ENCODE peak calls at places on chromosome 2, in ten cellular contexts. One of them, this sample, is unnamed.

GRCh38 chr2:625415-626135 is 51.6 kb downstream of the TMEM18 start:
- DNase-seq in astrocyte: no peak
- DNase-seq in tibial artery: no peak
- DNase-seq in GM06990: no peak
- DNase-seq in coronary artery: peak
- DNase-seq in RWPE1: no peak
- DNase-seq in astrocyte of the spinal cord: no peak
- DNase-seq in GM12864: no peak
- DNase-seq in A673: no peak
- DNase-seq in testis: no peak
- DNase-seq in this sample: no peak

GRCh38 chr2:171159326-171160118 is 1.2 kb downstream of the TLK1 start:
- DNase-seq in astrocyte: peak
- DNase-seq in tibial artery: no peak
- DNase-seq in GM06990: peak
- DNase-seq in coronary artery: no peak
- DNase-seq in RWPE1: peak
- DNase-seq in astrocyte of the spinal cord: peak
- DNase-seq in GM12864: peak
- DNase-seq in A673: peak
- DNase-seq in testis: peak
- DNase-seq in this sample: peak

GRCh38 chr2:149991576-149991975 is 404.0 kb upstream of the MMADHC start:
- DNase-seq in astrocyte: peak
- DNase-seq in tibial artery: no peak
- DNase-seq in GM06990: no peak
- DNase-seq in coronary artery: no peak
- DNase-seq in RWPE1: no peak
- DNase-seq in astrocyte of the spinal cord: peak
- DNase-seq in GM12864: no peak
- DNase-seq in A673: no peak
- DNase-seq in testis: no peak
- DNase-seq in this sample: no peak

GRCh38 chr2:167294031-167294774 is 405.9 kb downstream of the XIRP2 start:
- DNase-seq in astrocyte: peak
- DNase-seq in tibial artery: peak
- DNase-seq in GM06990: peak
- DNase-seq in coronary artery: no peak
- DNase-seq in RWPE1: no peak
- DNase-seq in astrocyte of the spinal cord: peak
- DNase-seq in GM12864: no peak
- DNase-seq in A673: peak
- DNase-seq in testis: peak
- DNase-seq in this sample: no peak

GRCh38 chr2:10524841-10525572 is 76.9 kb upstream of the ODC1 start:
- DNase-seq in astrocyte: no peak
- DNase-seq in tibial artery: peak
- DNase-seq in GM06990: no peak
- DNase-seq in coronary artery: no peak
- DNase-seq in RWPE1: no peak
- DNase-seq in astrocyte of the spinal cord: no peak
- DNase-seq in GM12864: no peak
- DNase-seq in A673: no peak
- DNase-seq in testis: no peak
- DNase-seq in this sample: no peak

GRCh38 chr2:65367517-65367916 is 64.9 kb downstream of the SPRED2 start:
- DNase-seq in astrocyte: peak
- DNase-seq in tibial artery: no peak
- DNase-seq in GM06990: no peak
- DNase-seq in coronary artery: no peak
- DNase-seq in RWPE1: peak
- DNase-seq in astrocyte of the spinal cord: peak
- DNase-seq in GM12864: no peak
- DNase-seq in A673: peak
- DNase-seq in testis: no peak
- DNase-seq in this sample: no peak

GRCh38 chr2:241933175-241933911 is 63.8 kb downstream of the RTP5 start:
- DNase-seq in astrocyte: peak
- DNase-seq in tibial artery: no peak
- DNase-seq in GM06990: no peak
- DNase-seq in coronary artery: no peak
- DNase-seq in RWPE1: no peak
- DNase-seq in astrocyte of the spinal cord: peak
- DNase-seq in GM12864: no peak
- DNase-seq in A673: no peak
- DNase-seq in testis: peak
- DNase-seq in this sample: no peak

GRCh38 chr2:40032650-40033319 is 253.7 kb upstream of the THUMPD2 start:
- DNase-seq in astrocyte: peak
- DNase-seq in tibial artery: no peak
- DNase-seq in GM06990: no peak
- DNase-seq in coronary artery: no peak
- DNase-seq in RWPE1: no peak
- DNase-seq in astrocyte of the spinal cord: peak
- DNase-seq in GM12864: no peak
- DNase-seq in A673: no peak
- DNase-seq in testis: no peak
- DNase-seq in this sample: no peak

GRCh38 chr2:213188971-213189899 is 37.8 kb upstream of the IKZF2 start:
- DNase-seq in astrocyte: peak
- DNase-seq in tibial artery: no peak
- DNase-seq in GM06990: no peak
- DNase-seq in coronary artery: no peak
- DNase-seq in RWPE1: no peak
- DNase-seq in astrocyte of the spinal cord: peak
- DNase-seq in GM12864: no peak
- DNase-seq in A673: peak
- DNase-seq in testis: peak
- DNase-seq in this sample: no peak

GRCh38 chr2:190350371-190350770 is 7.0 kb downstream of the INPP1 start:
- DNase-seq in astrocyte: no peak
- DNase-seq in tibial artery: no peak
- DNase-seq in GM06990: no peak
- DNase-seq in coronary artery: no peak
- DNase-seq in RWPE1: no peak
- DNase-seq in astrocyte of the spinal cord: no peak
- DNase-seq in GM12864: no peak
- DNase-seq in A673: no peak
- DNase-seq in testis: no peak
- DNase-seq in this sample: no peak

GRCh38 chr2:119707117-119708087 is 28.4 kb downstream of the TMEM177 start:
- DNase-seq in astrocyte: no peak
- DNase-seq in tibial artery: no peak
- DNase-seq in GM06990: no peak
- DNase-seq in coronary artery: no peak
- DNase-seq in RWPE1: no peak
- DNase-seq in astrocyte of the spinal cord: no peak
- DNase-seq in GM12864: no peak
- DNase-seq in A673: no peak
- DNase-seq in testis: no peak
- DNase-seq in this sample: no peak

GRCh38 chr2:68878753-68879152 is 7.6 kb upstream of the BMP10 start:
- DNase-seq in astrocyte: peak
- DNase-seq in tibial artery: no peak
- DNase-seq in GM06990: no peak
- DNase-seq in coronary artery: no peak
- DNase-seq in RWPE1: no peak
- DNase-seq in astrocyte of the spinal cord: no peak
- DNase-seq in GM12864: no peak
- DNase-seq in A673: peak
- DNase-seq in testis: no peak
- DNase-seq in this sample: no peak

GRCh38 chr2:126946323-126947089 is 47.8 kb downstream of the TEX51 start:
- DNase-seq in astrocyte: no peak
- DNase-seq in tibial artery: no peak
- DNase-seq in GM06990: no peak
- DNase-seq in coronary artery: no peak
- DNase-seq in RWPE1: no peak
- DNase-seq in astrocyte of the spinal cord: no peak
- DNase-seq in GM12864: no peak
- DNase-seq in A673: no peak
- DNase-seq in testis: no peak
- DNase-seq in this sample: no peak

GRCh38 chr2:148653437-148653836 is 8.9 kb downstream of the EPC2 start:
- DNase-seq in astrocyte: no peak
- DNase-seq in tibial artery: no peak
- DNase-seq in GM06990: peak
- DNase-seq in coronary artery: no peak
- DNase-seq in RWPE1: no peak
- DNase-seq in astrocyte of the spinal cord: no peak
- DNase-seq in GM12864: no peak
- DNase-seq in A673: no peak
- DNase-seq in testis: no peak
- DNase-seq in this sample: peak

GRCh38 chr2:139478191-139478914 is 698.2 kb upstream of the NXPH2 start:
- DNase-seq in astrocyte: no peak
- DNase-seq in tibial artery: no peak
- DNase-seq in GM06990: no peak
- DNase-seq in coronary artery: no peak
- DNase-seq in RWPE1: peak
- DNase-seq in astrocyte of the spinal cord: no peak
- DNase-seq in GM12864: no peak
- DNase-seq in A673: peak
- DNase-seq in testis: no peak
- DNase-seq in this sample: no peak

GRCh38 chr2:122531803-122532344 is 776.4 kb downstream of the TSN start:
- DNase-seq in astrocyte: no peak
- DNase-seq in tibial artery: no peak
- DNase-seq in GM06990: no peak
- DNase-seq in coronary artery: no peak
- DNase-seq in RWPE1: no peak
- DNase-seq in astrocyte of the spinal cord: no peak
- DNase-seq in GM12864: no peak
- DNase-seq in A673: peak
- DNase-seq in testis: peak
- DNase-seq in this sample: no peak

GRCh38 chr2:68857855-68858456 is 13.2 kb downstream of the BMP10 start:
- DNase-seq in astrocyte: no peak
- DNase-seq in tibial artery: no peak
- DNase-seq in GM06990: peak
- DNase-seq in coronary artery: no peak
- DNase-seq in RWPE1: no peak
- DNase-seq in astrocyte of the spinal cord: no peak
- DNase-seq in GM12864: no peak
- DNase-seq in A673: no peak
- DNase-seq in testis: no peak
- DNase-seq in this sample: no peak

GRCh38 chr2:236731767-236732580 is 162.3 kb downstream of the ACKR3 start:
- DNase-seq in astrocyte: peak
- DNase-seq in tibial artery: peak
- DNase-seq in GM06990: no peak
- DNase-seq in coronary artery: peak
- DNase-seq in RWPE1: peak
- DNase-seq in astrocyte of the spinal cord: peak
- DNase-seq in GM12864: no peak
- DNase-seq in A673: no peak
- DNase-seq in testis: peak
- DNase-seq in this sample: no peak

GRCh38 chr2:131682122-131682944 is 154.6 kb downstream of the CCDC74A start:
- DNase-seq in astrocyte: peak
- DNase-seq in tibial artery: peak
- DNase-seq in GM06990: peak
- DNase-seq in coronary artery: peak
- DNase-seq in RWPE1: peak
- DNase-seq in astrocyte of the spinal cord: peak
- DNase-seq in GM12864: peak
- DNase-seq in A673: peak
- DNase-seq in testis: peak
- DNase-seq in this sample: peak
- TF ChIP-seq CTCF in astrocyte: no peak
- TF ChIP-seq CTCF in tibial artery: peak
- TF ChIP-seq CTCF in GM06990: peak
- TF ChIP-seq CTCF in coronary artery: no peak
- TF ChIP-seq CTCF in RWPE1: no peak
- TF ChIP-seq CTCF in astrocyte of the spinal cord: peak
- TF ChIP-seq CTCF in GM12864: peak
- TF ChIP-seq CTCF in A673: peak
- TF ChIP-seq CTCF in testis: no peak
- TF ChIP-seq CTCF in this sample: peak

GRCh38 chr2:81073412-81073811 is 768.9 kb upstream of the LRRTM1 start:
- DNase-seq in astrocyte: no peak
- DNase-seq in tibial artery: no peak
- DNase-seq in GM06990: no peak
- DNase-seq in coronary artery: no peak
- DNase-seq in RWPE1: no peak
- DNase-seq in astrocyte of the spinal cord: no peak
- DNase-seq in GM12864: no peak
- DNase-seq in A673: no peak
- DNase-seq in testis: no peak
- DNase-seq in this sample: no peak
- TF ChIP-seq CTCF in astrocyte: no peak
- TF ChIP-seq CTCF in tibial artery: no peak
- TF ChIP-seq CTCF in GM06990: no peak
- TF ChIP-seq CTCF in coronary artery: no peak
- TF ChIP-seq CTCF in RWPE1: no peak
- TF ChIP-seq CTCF in astrocyte of the spinal cord: no peak
- TF ChIP-seq CTCF in GM12864: no peak
- TF ChIP-seq CTCF in A673: no peak
- TF ChIP-seq CTCF in testis: no peak
- TF ChIP-seq CTCF in this sample: no peak

GRCh38 chr2:217953531-217953932 is 49.3 kb downstream of the TNS1 start:
- DNase-seq in astrocyte: no peak
- DNase-seq in tibial artery: peak
- DNase-seq in GM06990: no peak
- DNase-seq in coronary artery: no peak
- DNase-seq in RWPE1: no peak
- DNase-seq in astrocyte of the spinal cord: no peak
- DNase-seq in GM12864: no peak
- DNase-seq in A673: no peak
- DNase-seq in testis: peak
- DNase-seq in this sample: no peak
- TF ChIP-seq CTCF in astrocyte: no peak
- TF ChIP-seq CTCF in tibial artery: peak
- TF ChIP-seq CTCF in GM06990: no peak
- TF ChIP-seq CTCF in coronary artery: no peak
- TF ChIP-seq CTCF in RWPE1: no peak
- TF ChIP-seq CTCF in astrocyte of the spinal cord: no peak
- TF ChIP-seq CTCF in GM12864: no peak
- TF ChIP-seq CTCF in A673: no peak
- TF ChIP-seq CTCF in testis: no peak
- TF ChIP-seq CTCF in this sample: no peak

DNA sequence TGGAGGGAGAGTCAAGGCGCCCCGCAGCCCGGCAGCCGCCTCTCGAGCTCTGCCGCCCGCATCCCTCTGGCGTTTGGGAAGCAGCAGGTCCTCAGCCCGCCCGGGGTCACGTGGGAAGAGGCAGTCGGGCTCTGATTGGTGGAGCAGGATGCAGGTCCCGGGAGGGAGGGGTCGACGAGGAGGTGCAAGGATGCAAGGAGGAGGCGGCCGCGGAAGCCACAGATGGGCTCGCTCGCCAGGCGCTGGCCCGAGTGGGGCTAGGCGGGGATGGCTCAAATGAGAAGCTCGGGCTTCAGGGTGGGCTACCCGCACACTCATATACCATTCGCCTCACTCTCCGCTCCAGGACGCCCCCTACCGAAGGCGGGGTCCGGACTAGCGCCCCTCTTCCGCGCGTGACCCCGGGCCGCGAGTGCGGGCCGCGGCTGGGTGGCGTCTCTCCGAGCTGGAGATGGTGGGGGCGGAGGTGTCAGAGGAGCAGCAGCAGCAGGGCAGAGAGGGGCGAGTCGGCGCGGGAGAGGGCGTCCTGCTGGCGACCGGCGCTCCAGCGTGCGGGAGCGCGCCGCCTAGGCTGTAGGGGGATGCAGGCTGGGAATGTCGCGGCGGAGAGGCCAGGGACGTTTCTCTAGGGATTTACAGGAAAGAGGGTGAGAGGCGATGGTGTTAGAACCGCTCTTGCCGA is at the start of gene TMEFF2:
- DNase-seq in astrocyte: peak
- DNase-seq in tibial artery: peak
- DNase-seq in GM06990: peak
- DNase-seq in coronary artery: no peak
- DNase-seq in RWPE1: peak
- DNase-seq in astrocyte of the spinal cord: peak
- DNase-seq in GM12864: no peak
- DNase-seq in A673: peak
- DNase-seq in testis: peak
- DNase-seq in this sample: peak
- TF ChIP-seq CTCF in astrocyte: peak
- TF ChIP-seq CTCF in tibial artery: no peak
- TF ChIP-seq CTCF in GM06990: no peak
- TF ChIP-seq CTCF in coronary artery: no peak
- TF ChIP-seq CTCF in RWPE1: peak
- TF ChIP-seq CTCF in astrocyte of the spinal cord: peak
- TF ChIP-seq CTCF in GM12864: no peak
- TF ChIP-seq CTCF in A673: peak
- TF ChIP-seq CTCF in testis: no peak
- TF ChIP-seq CTCF in this sample: peak